ENCODE peak calls at places on chromosomes 13 and 19, in eight cellular contexts. One of them, this sample, is unnamed.

GRCh38 chr19:14183741-14184395 is 22.1 kb downstream of the ADGRL1 start:
- DNase-seq in KBM-7: no peak
- DNase-seq in nucleus accumbens: no peak
- DNase-seq in right atrium auricular region: no peak
- DNase-seq in activated CD4-positive, alpha-beta memory T cell treated with anti-CD3 and anti-CD28 coated beads, Interleukin-2, amount 10 ng/mL, durations not matched to agents 7 days and 5 days: no peak
- DNase-seq in neural progenitor cell: no peak
- DNase-seq in OCI-LY7: no peak
- DNase-seq in RPMI7951: no peak
- DNase-seq in this sample: no peak

GRCh38 chr13:43426355-43426754 is 360.4 kb downstream of the ENOX1 start:
- DNase-seq in neural progenitor cell: no peak
- DNase-seq in nucleus accumbens: no peak
- DNase-seq in RPMI7951: no peak
- DNase-seq in OCI-LY7: no peak
- DNase-seq in right atrium auricular region: no peak
- DNase-seq in KBM-7: no peak
- DNase-seq in activated CD4-positive, alpha-beta memory T cell treated with anti-CD3 and anti-CD28 coated beads, Interleukin-2, amount 10 ng/mL, durations not matched to agents 7 days and 5 days: no peak
- DNase-seq in this sample: no peak

GRCh38 chr19:4976412-4977298 is 7.7 kb downstream of the KDM4B start:
- DNase-seq in right atrium auricular region: peak
- DNase-seq in OCI-LY7: no peak
- DNase-seq in neural progenitor cell: peak
- DNase-seq in KBM-7: peak
- DNase-seq in nucleus accumbens: peak
- DNase-seq in activated CD4-positive, alpha-beta memory T cell treated with anti-CD3 and anti-CD28 coated beads, Interleukin-2, amount 10 ng/mL, durations not matched to agents 7 days and 5 days: no peak
- DNase-seq in RPMI7951: no peak
- DNase-seq in this sample: peak

GRCh38 chr19:16027528-16027927 is 48.8 kb upstream of the TPM4 start:
- DNase-seq in RPMI7951: no peak
- DNase-seq in right atrium auricular region: no peak
- DNase-seq in neural progenitor cell: no peak
- DNase-seq in activated CD4-positive, alpha-beta memory T cell treated with anti-CD3 and anti-CD28 coated beads, Interleukin-2, amount 10 ng/mL, durations not matched to agents 7 days and 5 days: no peak
- DNase-seq in nucleus accumbens: no peak
- DNase-seq in OCI-LY7: no peak
- DNase-seq in KBM-7: no peak
- DNase-seq in this sample: no peak

GRCh38 chr19:2528543-2529173 is 52.7 kb downstream of the GADD45B start:
- DNase-seq in OCI-LY7: no peak
- DNase-seq in neural progenitor cell: no peak
- DNase-seq in RPMI7951: no peak
- DNase-seq in activated CD4-positive, alpha-beta memory T cell treated with anti-CD3 and anti-CD28 coated beads, Interleukin-2, amount 10 ng/mL, durations not matched to agents 7 days and 5 days: no peak
- DNase-seq in right atrium auricular region: no peak
- DNase-seq in KBM-7: no peak
- DNase-seq in nucleus accumbens: no peak
- DNase-seq in this sample: peak

GRCh38 chr19:2055871-2056809 is 5.1 kb upstream of the MKNK2 start:
- DNase-seq in OCI-LY7: peak
- DNase-seq in RPMI7951: peak
- DNase-seq in nucleus accumbens: no peak
- DNase-seq in right atrium auricular region: peak
- DNase-seq in neural progenitor cell: no peak
- DNase-seq in KBM-7: peak
- DNase-seq in activated CD4-positive, alpha-beta memory T cell treated with anti-CD3 and anti-CD28 coated beads, Interleukin-2, amount 10 ng/mL, durations not matched to agents 7 days and 5 days: peak
- DNase-seq in this sample: no peak

GRCh38 chr19:39308531-39309304 is 11.9 kb downstream of the LRFN1 start:
- DNase-seq in right atrium auricular region: no peak
- DNase-seq in activated CD4-positive, alpha-beta memory T cell treated with anti-CD3 and anti-CD28 coated beads, Interleukin-2, amount 10 ng/mL, durations not matched to agents 7 days and 5 days: no peak
- DNase-seq in KBM-7: no peak
- DNase-seq in nucleus accumbens: no peak
- DNase-seq in neural progenitor cell: peak
- DNase-seq in RPMI7951: no peak
- DNase-seq in OCI-LY7: no peak
- DNase-seq in this sample: no peak

GRCh38 chr13:24203726-24204295 is 43.3 kb downstream of the SPATA13 start:
- DNase-seq in right atrium auricular region: no peak
- DNase-seq in OCI-LY7: peak
- DNase-seq in RPMI7951: no peak
- DNase-seq in neural progenitor cell: no peak
- DNase-seq in activated CD4-positive, alpha-beta memory T cell treated with anti-CD3 and anti-CD28 coated beads, Interleukin-2, amount 10 ng/mL, durations not matched to agents 7 days and 5 days: no peak
- DNase-seq in KBM-7: peak
- DNase-seq in nucleus accumbens: no peak
- DNase-seq in this sample: peak

GRCh38 chr13:97259787-97260641 is 37.9 kb downstream of the MBNL2 start:
- DNase-seq in RPMI7951: peak
- DNase-seq in right atrium auricular region: no peak
- DNase-seq in neural progenitor cell: no peak
- DNase-seq in OCI-LY7: no peak
- DNase-seq in nucleus accumbens: no peak
- DNase-seq in activated CD4-positive, alpha-beta memory T cell treated with anti-CD3 and anti-CD28 coated beads, Interleukin-2, amount 10 ng/mL, durations not matched to agents 7 days and 5 days: no peak
- DNase-seq in KBM-7: no peak
- DNase-seq in this sample: peak

GRCh38 chr13:20924758-20925394 is 22.3 kb upstream of the XPO4 start:
- DNase-seq in RPMI7951: peak
- DNase-seq in OCI-LY7: peak
- DNase-seq in nucleus accumbens: peak
- DNase-seq in neural progenitor cell: peak
- DNase-seq in activated CD4-positive, alpha-beta memory T cell treated with anti-CD3 and anti-CD28 coated beads, Interleukin-2, amount 10 ng/mL, durations not matched to agents 7 days and 5 days: peak
- DNase-seq in right atrium auricular region: peak
- DNase-seq in KBM-7: peak
- DNase-seq in this sample: peak

GRCh38 chr13:101346942-101347728 is 69.2 kb downstream of the NALCN start:
- DNase-seq in OCI-LY7: no peak
- DNase-seq in right atrium auricular region: no peak
- DNase-seq in nucleus accumbens: no peak
- DNase-seq in KBM-7: no peak
- DNase-seq in neural progenitor cell: no peak
- DNase-seq in RPMI7951: no peak
- DNase-seq in activated CD4-positive, alpha-beta memory T cell treated with anti-CD3 and anti-CD28 coated beads, Interleukin-2, amount 10 ng/mL, durations not matched to agents 7 days and 5 days: no peak
- DNase-seq in this sample: no peak

GRCh38 chr13:73141292-73141771 is 82.5 kb downstream of the KLF5 start:
- DNase-seq in activated CD4-positive, alpha-beta memory T cell treated with anti-CD3 and anti-CD28 coated beads, Interleukin-2, amount 10 ng/mL, durations not matched to agents 7 days and 5 days: no peak
- DNase-seq in RPMI7951: peak
- DNase-seq in KBM-7: no peak
- DNase-seq in neural progenitor cell: peak
- DNase-seq in OCI-LY7: no peak
- DNase-seq in right atrium auricular region: no peak
- DNase-seq in nucleus accumbens: no peak
- DNase-seq in this sample: no peak

GRCh38 chr13:113628291-113629270 is 29.4 kb downstream of the ATP4B start:
- DNase-seq in neural progenitor cell: no peak
- DNase-seq in activated CD4-positive, alpha-beta memory T cell treated with anti-CD3 and anti-CD28 coated beads, Interleukin-2, amount 10 ng/mL, durations not matched to agents 7 days and 5 days: no peak
- DNase-seq in RPMI7951: no peak
- DNase-seq in OCI-LY7: no peak
- DNase-seq in KBM-7: no peak
- DNase-seq in right atrium auricular region: no peak
- DNase-seq in nucleus accumbens: no peak
- DNase-seq in this sample: no peak

GRCh38 chr13:28204690-28205443 is 66.5 kb downstream of the PAN3 start:
- DNase-seq in right atrium auricular region: no peak
- DNase-seq in activated CD4-positive, alpha-beta memory T cell treated with anti-CD3 and anti-CD28 coated beads, Interleukin-2, amount 10 ng/mL, durations not matched to agents 7 days and 5 days: no peak
- DNase-seq in RPMI7951: no peak
- DNase-seq in OCI-LY7: no peak
- DNase-seq in nucleus accumbens: no peak
- DNase-seq in neural progenitor cell: no peak
- DNase-seq in KBM-7: no peak
- DNase-seq in this sample: no peak

GRCh38 chr19:46000497-46001246 is 5.4 kb downstream of the CCDC61 start:
- DNase-seq in OCI-LY7: peak
- DNase-seq in neural progenitor cell: peak
- DNase-seq in activated CD4-positive, alpha-beta memory T cell treated with anti-CD3 and anti-CD28 coated beads, Interleukin-2, amount 10 ng/mL, durations not matched to agents 7 days and 5 days: peak
- DNase-seq in KBM-7: no peak
- DNase-seq in nucleus accumbens: peak
- DNase-seq in right atrium auricular region: no peak
- DNase-seq in RPMI7951: no peak
- DNase-seq in this sample: peak